ENCODE peak calls at places on chromosomes 4 and X, in seven cellular contexts. One of them, this sample, is unnamed.

GRCh38 chr4:40769266-40769665 is 19.5 kb downstream of the NSUN7 start:
- DNase-seq in gastrocnemius medialis: no peak
- DNase-seq in A549: no peak
- DNase-seq in transverse colon: no peak
- DNase-seq in SK-N-SH: no peak
- DNase-seq in upper lobe of right lung: no peak
- DNase-seq in left ventricle myocardium inferior: no peak
- DNase-seq in this sample: no peak

GRCh38 chr4:120916937-120917336 is 5.6 kb downstream of the PRDM5 start:
- DNase-seq in gastrocnemius medialis: no peak
- DNase-seq in A549: no peak
- DNase-seq in transverse colon: no peak
- DNase-seq in SK-N-SH: no peak
- DNase-seq in upper lobe of right lung: no peak
- DNase-seq in left ventricle myocardium inferior: no peak
- DNase-seq in this sample: no peak

GRCh38 chr4:158182736-158183135 is 9.9 kb upstream of the GASK1B start:
- DNase-seq in gastrocnemius medialis: no peak
- DNase-seq in A549: no peak
- DNase-seq in transverse colon: no peak
- DNase-seq in SK-N-SH: peak
- DNase-seq in upper lobe of right lung: no peak
- DNase-seq in left ventricle myocardium inferior: no peak
- DNase-seq in this sample: no peak

GRCh38 chr4:106691749-106692148 is 323.2 kb upstream of the GIMD1 start:
- DNase-seq in gastrocnemius medialis: no peak
- DNase-seq in A549: no peak
- DNase-seq in transverse colon: no peak
- DNase-seq in SK-N-SH: peak
- DNase-seq in upper lobe of right lung: no peak
- DNase-seq in left ventricle myocardium inferior: no peak
- DNase-seq in this sample: no peak

GRCh38 chrX:12174358-12174757 is 36.1 kb downstream of the FRMPD4 start:
- DNase-seq in gastrocnemius medialis: no peak
- DNase-seq in A549: no peak
- DNase-seq in transverse colon: no peak
- DNase-seq in SK-N-SH: no peak
- DNase-seq in upper lobe of right lung: no peak
- DNase-seq in left ventricle myocardium inferior: no peak
- DNase-seq in this sample: no peak

GRCh38 chr4:162341533-162341932 is 177.7 kb upstream of the FSTL5 start:
- DNase-seq in gastrocnemius medialis: no peak
- DNase-seq in A549: no peak
- DNase-seq in transverse colon: no peak
- DNase-seq in SK-N-SH: no peak
- DNase-seq in upper lobe of right lung: no peak
- DNase-seq in left ventricle myocardium inferior: no peak
- DNase-seq in this sample: no peak

GRCh38 chr4:184471872-184472539 is 2.3 kb downstream of the IRF2 start:
- DNase-seq in gastrocnemius medialis: no peak
- DNase-seq in A549: peak
- DNase-seq in transverse colon: peak
- DNase-seq in SK-N-SH: peak
- DNase-seq in upper lobe of right lung: no peak
- DNase-seq in left ventricle myocardium inferior: no peak
- DNase-seq in this sample: peak

GRCh38 chr4:79574741-79575451 is 166.9 kb upstream of the GK2 start:
- DNase-seq in gastrocnemius medialis: no peak
- DNase-seq in A549: no peak
- DNase-seq in transverse colon: no peak
- DNase-seq in SK-N-SH: no peak
- DNase-seq in upper lobe of right lung: no peak
- DNase-seq in left ventricle myocardium inferior: no peak
- DNase-seq in this sample: no peak

GRCh38 chr4:184384056-184384809 is 90.1 kb downstream of the IRF2 start:
- DNase-seq in gastrocnemius medialis: no peak
- DNase-seq in A549: peak
- DNase-seq in transverse colon: peak
- DNase-seq in SK-N-SH: no peak
- DNase-seq in upper lobe of right lung: no peak
- DNase-seq in left ventricle myocardium inferior: no peak
- DNase-seq in this sample: peak

GRCh38 chr4:152501846-152502536 is 33.9 kb downstream of the FBXW7 start:
- DNase-seq in gastrocnemius medialis: no peak
- DNase-seq in A549: no peak
- DNase-seq in transverse colon: no peak
- DNase-seq in SK-N-SH: no peak
- DNase-seq in upper lobe of right lung: no peak
- DNase-seq in left ventricle myocardium inferior: no peak
- DNase-seq in this sample: no peak

GRCh38 chr4:69951602-69952001 is 13.9 kb downstream of the CSN2 start:
- DNase-seq in gastrocnemius medialis: no peak
- DNase-seq in A549: no peak
- DNase-seq in transverse colon: no peak
- DNase-seq in SK-N-SH: no peak
- DNase-seq in upper lobe of right lung: no peak
- DNase-seq in left ventricle myocardium inferior: no peak
- DNase-seq in this sample: no peak

GRCh38 chr4:56681849-56682175 is 716 bp upstream of the HOPX start:
- DNase-seq in gastrocnemius medialis: no peak
- DNase-seq in A549: no peak
- DNase-seq in transverse colon: no peak
- DNase-seq in SK-N-SH: no peak
- DNase-seq in upper lobe of right lung: no peak
- DNase-seq in left ventricle myocardium inferior: no peak
- DNase-seq in this sample: no peak
- H3K4me3 ChIP-seq in gastrocnemius medialis: no peak
- H3K4me3 ChIP-seq in A549: no peak
- H3K4me3 ChIP-seq in transverse colon: no peak
- H3K4me3 ChIP-seq in SK-N-SH: no peak
- H3K4me3 ChIP-seq in upper lobe of right lung: peak
- H3K4me3 ChIP-seq in left ventricle myocardium inferior: peak
- H3K4me3 ChIP-seq in this sample: no peak

GRCh38 chrX:72041166-72041565 is 90.5 kb downstream of the RTL5 start:
- DNase-seq in gastrocnemius medialis: no peak
- DNase-seq in A549: no peak
- DNase-seq in transverse colon: no peak
- DNase-seq in SK-N-SH: no peak
- DNase-seq in upper lobe of right lung: no peak
- DNase-seq in left ventricle myocardium inferior: no peak
- DNase-seq in this sample: no peak
- H3K27ac ChIP-seq in gastrocnemius medialis: no peak
- H3K27ac ChIP-seq in A549: no peak
- H3K27ac ChIP-seq in transverse colon: peak
- H3K27ac ChIP-seq in SK-N-SH: no peak
- H3K27ac ChIP-seq in upper lobe of right lung: no peak
- H3K27ac ChIP-seq in left ventricle myocardium inferior: peak
- H3K27ac ChIP-seq in this sample: no peak

GRCh38 chr4:48015216-48015615 is 1.3 kb downstream of the CNGA1 start:
- DNase-seq in gastrocnemius medialis: no peak
- DNase-seq in A549: no peak
- DNase-seq in transverse colon: no peak
- DNase-seq in SK-N-SH: no peak
- DNase-seq in upper lobe of right lung: no peak
- DNase-seq in left ventricle myocardium inferior: no peak
- DNase-seq in this sample: no peak

GRCh38 chr4:48016141-48017107 is at the start of the genes CNGA1 and NIPAL1:
- DNase-seq in gastrocnemius medialis: peak
- DNase-seq in A549: peak
- DNase-seq in transverse colon: peak
- DNase-seq in SK-N-SH: peak
- DNase-seq in upper lobe of right lung: peak
- DNase-seq in left ventricle myocardium inferior: peak
- DNase-seq in this sample: peak

GRCh38 chr4:48017108-48017527 is 546 bp downstream of the NIPAL1 start:
- DNase-seq in gastrocnemius medialis: peak
- DNase-seq in A549: peak
- DNase-seq in transverse colon: peak
- DNase-seq in SK-N-SH: peak
- DNase-seq in upper lobe of right lung: peak
- DNase-seq in left ventricle myocardium inferior: no peak
- DNase-seq in this sample: peak

GRCh38 chr4:48015678-48016077 is 803 bp downstream of the CNGA1 start:
- DNase-seq in gastrocnemius medialis: no peak
- DNase-seq in A549: no peak
- DNase-seq in transverse colon: peak
- DNase-seq in SK-N-SH: no peak
- DNase-seq in upper lobe of right lung: no peak
- DNase-seq in left ventricle myocardium inferior: no peak
- DNase-seq in this sample: no peak

DNA sequence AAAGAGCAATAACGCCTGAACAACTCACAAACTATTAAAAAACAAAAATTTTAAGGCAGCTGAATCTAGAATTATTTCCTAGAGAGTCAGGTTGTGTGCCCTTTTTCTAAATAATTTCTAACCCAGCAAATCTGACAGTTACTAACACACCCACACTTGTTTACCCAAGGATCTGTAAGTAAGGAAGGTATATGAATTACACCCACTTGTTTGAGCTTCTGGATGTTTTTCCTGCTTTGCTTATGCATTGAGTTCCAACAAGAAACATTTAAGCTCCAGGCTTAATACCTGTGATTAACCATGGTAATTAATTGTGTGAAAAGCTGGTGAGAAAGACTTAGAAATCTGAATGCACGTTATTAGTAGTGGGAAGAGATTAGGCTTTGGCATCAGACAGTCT is 1.5 kb downstream of the NIPAL1 start:
- DNase-seq in gastrocnemius medialis: no peak
- DNase-seq in A549: no peak
- DNase-seq in transverse colon: no peak
- DNase-seq in SK-N-SH: no peak
- DNase-seq in upper lobe of right lung: no peak
- DNase-seq in left ventricle myocardium inferior: no peak
- DNase-seq in this sample: no peak
- H3K4me3 ChIP-seq in gastrocnemius medialis: no peak
- H3K4me3 ChIP-seq in A549: no peak
- H3K4me3 ChIP-seq in transverse colon: no peak
- H3K4me3 ChIP-seq in SK-N-SH: no peak
- H3K4me3 ChIP-seq in upper lobe of right lung: no peak
- H3K4me3 ChIP-seq in left ventricle myocardium inferior: no peak
- H3K4me3 ChIP-seq in this sample: no peak

GRCh38 chr4:2503809-2504208 is 32.6 kb upstream of the FAM193A start:
- DNase-seq in gastrocnemius medialis: no peak
- DNase-seq in A549: no peak
- DNase-seq in transverse colon: no peak
- DNase-seq in SK-N-SH: no peak
- DNase-seq in upper lobe of right lung: no peak
- DNase-seq in left ventricle myocardium inferior: no peak
- DNase-seq in this sample: no peak
- H3K27ac ChIP-seq in gastrocnemius medialis: no peak
- H3K27ac ChIP-seq in A549: no peak
- H3K27ac ChIP-seq in transverse colon: no peak
- H3K27ac ChIP-seq in SK-N-SH: no peak
- H3K27ac ChIP-seq in upper lobe of right lung: no peak
- H3K27ac ChIP-seq in left ventricle myocardium inferior: no peak
- H3K27ac ChIP-seq in this sample: no peak

GRCh38 chr4:108483077-108483476 is 137.3 kb upstream of the RPL34 start:
- DNase-seq in gastrocnemius medialis: no peak
- DNase-seq in A549: no peak
- DNase-seq in transverse colon: no peak
- DNase-seq in SK-N-SH: no peak
- DNase-seq in upper lobe of right lung: no peak
- DNase-seq in left ventricle myocardium inferior: no peak
- DNase-seq in this sample: no peak
- H3K4me3 ChIP-seq in gastrocnemius medialis: no peak
- H3K4me3 ChIP-seq in A549: no peak
- H3K4me3 ChIP-seq in transverse colon: no peak
- H3K4me3 ChIP-seq in SK-N-SH: no peak
- H3K4me3 ChIP-seq in upper lobe of right lung: no peak
- H3K4me3 ChIP-seq in left ventricle myocardium inferior: no peak
- H3K4me3 ChIP-seq in this sample: no peak

GRCh38 chr4:10160280-10160856 is 43.8 kb upstream of the WDR1 start:
- DNase-seq in gastrocnemius medialis: no peak
- DNase-seq in A549: peak
- DNase-seq in transverse colon: no peak
- DNase-seq in SK-N-SH: no peak
- DNase-seq in upper lobe of right lung: no peak
- DNase-seq in left ventricle myocardium inferior: no peak
- DNase-seq in this sample: no peak

GRCh38 chr4:10158355-10158942 is 41.9 kb upstream of the WDR1 start:
- DNase-seq in gastrocnemius medialis: no peak
- DNase-seq in A549: no peak
- DNase-seq in transverse colon: no peak
- DNase-seq in SK-N-SH: no peak
- DNase-seq in upper lobe of right lung: no peak
- DNase-seq in left ventricle myocardium inferior: no peak
- DNase-seq in this sample: no peak

GRCh38 chr4:10161146-10161545 is 44.5 kb upstream of the WDR1 start:
- DNase-seq in gastrocnemius medialis: no peak
- DNase-seq in A549: no peak
- DNase-seq in transverse colon: no peak
- DNase-seq in SK-N-SH: no peak
- DNase-seq in upper lobe of right lung: no peak
- DNase-seq in left ventricle myocardium inferior: no peak
- DNase-seq in this sample: no peak

GRCh38 chr4:10159671-10160070 is 43.1 kb upstream of the WDR1 start:
- DNase-seq in gastrocnemius medialis: no peak
- DNase-seq in A549: no peak
- DNase-seq in transverse colon: no peak
- DNase-seq in SK-N-SH: no peak
- DNase-seq in upper lobe of right lung: no peak
- DNase-seq in left ventricle myocardium inferior: no peak
- DNase-seq in this sample: no peak

DNA sequence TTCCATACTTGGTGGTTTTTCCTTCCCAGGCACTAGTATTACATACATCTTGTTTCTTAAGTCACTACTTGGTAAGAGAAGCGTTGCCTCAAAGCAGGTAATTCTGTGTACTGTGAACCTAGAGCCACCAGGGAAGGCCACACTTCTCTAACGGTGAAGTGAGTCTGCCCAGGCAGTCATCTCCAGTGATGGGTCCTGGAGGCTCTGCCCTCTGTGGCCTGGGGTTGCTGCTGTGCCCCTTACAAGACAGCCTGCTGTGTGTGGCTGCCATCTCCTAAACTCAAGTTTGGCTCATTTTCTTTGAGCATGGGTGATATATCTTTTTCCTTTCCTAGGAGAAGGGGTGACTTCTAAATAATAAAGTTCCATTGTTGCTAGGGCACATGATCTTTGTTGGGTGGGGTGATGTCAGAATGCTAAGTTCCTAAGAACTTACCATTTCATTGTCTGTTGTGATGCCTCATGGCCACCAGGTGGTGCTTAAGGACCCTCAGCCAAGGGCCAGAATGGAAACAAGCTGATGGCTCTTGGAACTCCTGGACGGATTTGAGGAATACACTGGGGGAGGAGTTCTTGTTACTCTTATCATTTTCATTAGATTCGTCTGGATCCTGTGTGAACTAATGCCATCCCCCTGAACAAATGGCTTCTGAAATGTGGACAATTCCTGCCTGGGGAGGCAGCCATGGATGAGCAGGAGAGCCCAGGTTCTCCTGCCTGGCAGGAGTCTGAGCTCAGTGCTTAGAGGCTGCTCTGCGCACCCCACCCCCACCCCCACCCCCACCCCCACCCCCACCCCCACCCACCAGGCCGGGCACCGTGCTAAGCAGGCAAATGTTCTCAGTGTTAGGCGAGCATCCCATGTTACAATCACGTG is 41.1 kb upstream of the WDR1 start:
- DNase-seq in gastrocnemius medialis: no peak
- DNase-seq in A549: peak
- DNase-seq in transverse colon: peak
- DNase-seq in SK-N-SH: peak
- DNase-seq in upper lobe of right lung: no peak
- DNase-seq in left ventricle myocardium inferior: peak
- DNase-seq in this sample: peak
- H3K27ac ChIP-seq in gastrocnemius medialis: no peak
- H3K27ac ChIP-seq in A549: no peak
- H3K27ac ChIP-seq in transverse colon: no peak
- H3K27ac ChIP-seq in SK-N-SH: no peak
- H3K27ac ChIP-seq in upper lobe of right lung: no peak
- H3K27ac ChIP-seq in left ventricle myocardium inferior: no peak
- H3K27ac ChIP-seq in this sample: no peak

This sample was measured in adrenal gland.